ENCODE peak calls at places on chromosome 22, in four cellular contexts. One of them, this sample, is unnamed.

GRCh38 chr22:25084405-25085107 is 115.1 kb upstream of the CRYBB3 start:
- DNase-seq in WERI-Rb-1: no peak
- DNase-seq in HEK293T: no peak
- DNase-seq in nucleus accumbens: no peak
- DNase-seq in this sample: no peak

GRCh38 chr22:38572065-38572464 is 2.1 kb upstream of the DMC1 start:
- DNase-seq in nucleus accumbens: no peak
- DNase-seq in HEK293T: peak
- DNase-seq in WERI-Rb-1: peak
- DNase-seq in this sample: peak

GRCh38 chr22:37897805-37898204 is 8.3 kb upstream of the MICALL1 start:
- DNase-seq in nucleus accumbens: no peak
- DNase-seq in HEK293T: no peak
- DNase-seq in WERI-Rb-1: no peak
- DNase-seq in this sample: no peak

GRCh38 chr22:46128606-46129005 is 21.7 kb upstream of the PPARA start:
- DNase-seq in nucleus accumbens: no peak
- DNase-seq in HEK293T: no peak
- DNase-seq in WERI-Rb-1: no peak
- DNase-seq in this sample: no peak

GRCh38 chr22:41805639-41806038 is 5.2 kb downstream of the CCDC134 start:
- DNase-seq in nucleus accumbens: no peak
- DNase-seq in HEK293T: no peak
- DNase-seq in WERI-Rb-1: no peak
- DNase-seq in this sample: no peak

GRCh38 chr22:42949159-42949558 is 65.8 kb downstream of the PACSIN2 start:
- DNase-seq in HEK293T: no peak
- DNase-seq in nucleus accumbens: no peak
- DNase-seq in WERI-Rb-1: no peak
- DNase-seq in this sample: no peak

GRCh38 chr22:46561435-46561905 is 24.1 kb upstream of the CELSR1 start:
- DNase-seq in nucleus accumbens: no peak
- DNase-seq in HEK293T: peak
- DNase-seq in WERI-Rb-1: peak
- DNase-seq in this sample: no peak

GRCh38 chr22:47645450-47645914 is 883.0 kb downstream of the TBC1D22A start:
- DNase-seq in nucleus accumbens: no peak
- DNase-seq in HEK293T: no peak
- DNase-seq in WERI-Rb-1: no peak
- DNase-seq in this sample: no peak

GRCh38 chr22:42960146-42960509 is 54.8 kb downstream of the PACSIN2 start:
- DNase-seq in HEK293T: no peak
- DNase-seq in WERI-Rb-1: no peak
- DNase-seq in nucleus accumbens: no peak
- DNase-seq in this sample: no peak

GRCh38 chr22:29340566-29340965 is 25.1 kb upstream of the RASL10A start:
- DNase-seq in WERI-Rb-1: no peak
- DNase-seq in HEK293T: no peak
- DNase-seq in nucleus accumbens: no peak
- DNase-seq in this sample: no peak

GRCh38 chr22:47015589-47016178 is 253.2 kb downstream of the TBC1D22A start:
- DNase-seq in WERI-Rb-1: peak
- DNase-seq in nucleus accumbens: no peak
- DNase-seq in HEK293T: no peak
- DNase-seq in this sample: no peak

GRCh38 chr22:39496131-39496838 is 5.8 kb upstream of the MIEF1 start:
- DNase-seq in nucleus accumbens: peak
- DNase-seq in HEK293T: peak
- DNase-seq in WERI-Rb-1: peak
- DNase-seq in this sample: peak

GRCh38 chr22:39999144-39999757 is 4.5 kb downstream of the FAM83F start:
- DNase-seq in nucleus accumbens: no peak
- DNase-seq in HEK293T: no peak
- DNase-seq in WERI-Rb-1: peak
- DNase-seq in this sample: no peak

GRCh38 chr22:48860557-48860956 is 967.1 kb downstream of the BRD1 start:
- DNase-seq in nucleus accumbens: no peak
- DNase-seq in WERI-Rb-1: no peak
- DNase-seq in HEK293T: no peak
- DNase-seq in this sample: no peak

GRCh38 chr22:35972559-35972958 is 56.1 kb downstream of the RBFOX2 start:
- DNase-seq in HEK293T: no peak
- DNase-seq in nucleus accumbens: no peak
- DNase-seq in WERI-Rb-1: no peak
- DNase-seq in this sample: no peak

GRCh38 chr22:20031732-20032406 is 11.0 kb downstream of the TANGO2 start:
- DNase-seq in WERI-Rb-1: no peak
- DNase-seq in nucleus accumbens: no peak
- DNase-seq in HEK293T: no peak
- DNase-seq in this sample: no peak

GRCh38 chr22:17269607-17270261 is 50.5 kb upstream of the ADA2 start:
- DNase-seq in nucleus accumbens: no peak
- DNase-seq in HEK293T: no peak
- DNase-seq in WERI-Rb-1: no peak
- DNase-seq in this sample: no peak

GRCh38 chr22:21020802-21021429 is 6.0 kb downstream of the P2RX6 start:
- DNase-seq in WERI-Rb-1: peak
- DNase-seq in HEK293T: peak
- DNase-seq in nucleus accumbens: no peak
- DNase-seq in this sample: no peak

GRCh38 chr22:27115816-27116256 is 458.4 kb downstream of the MIAT start:
- DNase-seq in WERI-Rb-1: no peak
- DNase-seq in HEK293T: no peak
- DNase-seq in nucleus accumbens: no peak
- DNase-seq in this sample: no peak

GRCh38 chr22:49024775-49025440 is 802.8 kb downstream of the BRD1 start:
- DNase-seq in WERI-Rb-1: no peak
- DNase-seq in nucleus accumbens: no peak
- DNase-seq in HEK293T: no peak
- DNase-seq in this sample: no peak

GRCh38 chr22:26535499-26535898 is 23.2 kb upstream of the TFIP11 start:
- DNase-seq in HEK293T: no peak
- DNase-seq in WERI-Rb-1: no peak
- DNase-seq in nucleus accumbens: no peak
- DNase-seq in this sample: no peak

GRCh38 chr22:17985606-17986005 is 38.8 kb downstream of the MICAL3 start:
- DNase-seq in HEK293T: no peak
- DNase-seq in WERI-Rb-1: no peak
- DNase-seq in nucleus accumbens: no peak
- DNase-seq in this sample: no peak

GRCh38 chr22:27022256-27022655 is 364.9 kb downstream of the MIAT start:
- DNase-seq in HEK293T: no peak
- DNase-seq in WERI-Rb-1: no peak
- DNase-seq in nucleus accumbens: no peak
- DNase-seq in this sample: no peak

GRCh38 chr22:25057013-25057881 is 104.7 kb downstream of the KIAA1671 start:
- DNase-seq in HEK293T: peak
- DNase-seq in nucleus accumbens: peak
- DNase-seq in WERI-Rb-1: peak
- DNase-seq in this sample: no peak

GRCh38 chr22:43273902-43274484 is 69.2 kb downstream of the SCUBE1 start:
- DNase-seq in nucleus accumbens: no peak
- DNase-seq in WERI-Rb-1: peak
- DNase-seq in HEK293T: peak
- DNase-seq in this sample: peak

GRCh38 chr22:22666307-22667091 is 22.1 kb downstream of the GGTLC2 start:
- DNase-seq in HEK293T: peak
- DNase-seq in WERI-Rb-1: peak
- DNase-seq in nucleus accumbens: no peak
- DNase-seq in this sample: no peak

GRCh38 chr22:27972732-27973698 is 54.0 kb upstream of the PITPNB start:
- DNase-seq in HEK293T: no peak
- DNase-seq in WERI-Rb-1: no peak
- DNase-seq in nucleus accumbens: no peak
- DNase-seq in this sample: no peak

GRCh38 chr22:45571089-45571488 is 68.4 kb downstream of the FBLN1 start:
- DNase-seq in HEK293T: no peak
- DNase-seq in WERI-Rb-1: no peak
- DNase-seq in nucleus accumbens: no peak
- DNase-seq in this sample: no peak

GRCh38 chr22:29224121-29224858 is 18.6 kb downstream of the EMID1 start:
- DNase-seq in HEK293T: no peak
- DNase-seq in nucleus accumbens: no peak
- DNase-seq in WERI-Rb-1: no peak
- DNase-seq in this sample: no peak

GRCh38 chr22:27372969-27373670 is 428.4 kb downstream of the MN1 start:
- DNase-seq in WERI-Rb-1: no peak
- DNase-seq in HEK293T: no peak
- DNase-seq in nucleus accumbens: no peak
- DNase-seq in this sample: no peak

GRCh38 chr22:37824674-37825641 is 1.8 kb downstream of the GALR3 start:
- DNase-seq in nucleus accumbens: no peak
- DNase-seq in WERI-Rb-1: no peak
- DNase-seq in HEK293T: no peak
- DNase-seq in this sample: no peak